ENCODE peak calls at places on chromosome 10, in four cellular contexts. M is K562, E is HCT116, T is HepG2. U is an unnamed sample.
A peak's percentile ranks its signal among the peaks of the same experiment; 100 is the strongest.

GRCh38 chr10:118840071-118840775 is 85.5 kb upstream of the CACUL1 start:
- DNase-seq in T (no peak), E (peak; percentile 95), M (peak; percentile 22), U (no peak)

GRCh38 chr10:81157649-81158048 is 619.9 kb downstream of the SH2D4B start:
- DNase-seq in E (no peak), T (no peak), M (no peak), U (no peak)

GRCh38 chr10:23172846-23173548 is 19.1 kb upstream of the PTF1A start:
- DNase-seq in T (no peak), E (no peak), M (no peak), U (no peak)

GRCh38 chr10:48399056-48399541 is 92.6 kb downstream of the MAPK8 start:
- DNase-seq in T (no peak), M (no peak), E (no peak), U (no peak)

GRCh38 chr10:13784067-13784466 is 197.3 kb downstream of the PRPF18 start:
- DNase-seq in M (no peak), E (no peak), T (no peak), U (no peak)

GRCh38 chr10:14587540-14588083 is 187.1 kb downstream of the FAM107B start:
- DNase-seq in T (no peak), E (no peak), M (no peak), U (no peak)

GRCh38 chr10:22486431-22486830 is 141.1 kb downstream of the SPAG6 start:
- DNase-seq in E (no peak), M (no peak), T (no peak), U (no peak)

GRCh38 chr10:12788277-12788676 is 213.2 kb downstream of the CCDC3 start:
- DNase-seq in M (no peak), E (no peak), T (no peak), U (no peak)

GRCh38 chr10:1968257-1969025 is 231.1 kb upstream of the ADARB2 start:
- DNase-seq in E (no peak), T (no peak), M (no peak), U (no peak)
- H3K4me1 ChIP-seq in E (no peaks in the 10 kb centered on the region), T (no peaks in the 10 kb centered on the region), M (no peaks in the 10 kb centered on the region), U (no peaks in the 10 kb centered on the region)

DNA sequence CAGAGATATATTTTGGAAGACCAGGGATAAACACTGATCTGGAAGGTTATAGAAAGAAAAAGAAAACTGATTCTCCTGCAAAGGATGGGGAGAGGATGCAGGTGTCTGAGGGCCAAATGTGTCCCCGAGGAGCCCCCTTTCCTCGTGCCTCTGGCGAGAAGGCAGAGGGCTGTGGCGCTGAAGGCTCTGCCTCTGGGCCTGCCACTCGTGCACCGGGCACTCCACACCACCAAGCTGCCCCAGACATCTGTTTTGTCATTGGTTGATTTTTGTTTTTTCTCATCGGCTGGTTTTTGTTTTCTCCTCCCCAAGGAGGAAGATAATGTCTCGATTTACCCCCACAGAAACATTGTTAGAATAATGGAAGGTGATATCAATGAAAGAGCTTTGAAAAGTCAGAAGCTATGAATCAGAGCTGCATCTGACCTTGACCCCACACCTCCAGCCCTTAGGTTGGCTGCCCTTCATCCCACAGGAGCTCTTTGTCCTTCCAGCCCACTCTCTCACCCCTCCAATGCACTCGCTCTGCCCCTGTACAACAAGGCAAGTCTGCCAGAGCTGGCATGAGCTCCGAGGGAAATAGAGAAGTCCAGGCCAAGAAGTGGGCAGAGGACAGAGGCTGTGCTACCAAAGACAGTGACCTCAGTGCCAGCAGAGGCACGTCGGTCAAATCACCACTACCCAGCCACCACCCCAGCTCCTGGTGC is 124.8 kb downstream of the TCERG1L start:
- DNase-seq in E (no peak), T (no peak), M (no peak), U (no peak)
- TF ChIP-seq TCF7L2 in E (no peak), T (no peak), M (no peak), U (no peak)

GRCh38 chr10:63407136-63407662 is 58.6 kb downstream of the JMJD1C start:
- DNase-seq in M (no peak), T (no peak), E (no peak), U (no peak)

GRCh38 chr10:63410633-63411032 is 55.1 kb downstream of the JMJD1C start:
- DNase-seq in T (no peak), E (no peak), M (no peak), U (no peak)

GRCh38 chr10:63412304-63412703 is 53.5 kb downstream of the JMJD1C start:
- DNase-seq in E (no peak), M (no peak), T (no peak), U (no peak)

GRCh38 chr10:63413429-63413828 is 52.3 kb downstream of the JMJD1C start:
- DNase-seq in M (peak; percentile 29), T (no peak), E (no peak), U (no peak)

GRCh38 chr10:63409465-63410027 is 56.2 kb downstream of the JMJD1C start:
- DNase-seq in M (no peak), E (no peak), T (no peak), U (no peak)
- H3K27ac ChIP-seq in M (peak overlapping the region; percentile 47), E (no peak overlapping the region), T (no peak overlapping the region), U (no peak overlapping the region)

GRCh38 chr10:127228195-127228785 is 31.9 kb upstream of the INSYN2A start:
- DNase-seq in E (no peak), M (no peak), T (peak; percentile 23), U (no peak)
- H3K4me1 ChIP-seq in E (peaks cover 4% of the 10 kb centered on the region), M (no peaks in the 10 kb centered on the region), T (peaks cover 19% of the 10 kb centered on the region), U (no peaks in the 10 kb centered on the region)

GRCh38 chr10:113362645-113363091 is 190.2 kb upstream of the HABP2 start:
- DNase-seq in M (no peak), E (no peak), T (no peak), U (no peak)
- TF ChIP-seq TCF7L2 in M (no peak), E (no peak), T (no peak), U (no peak)

DNA sequence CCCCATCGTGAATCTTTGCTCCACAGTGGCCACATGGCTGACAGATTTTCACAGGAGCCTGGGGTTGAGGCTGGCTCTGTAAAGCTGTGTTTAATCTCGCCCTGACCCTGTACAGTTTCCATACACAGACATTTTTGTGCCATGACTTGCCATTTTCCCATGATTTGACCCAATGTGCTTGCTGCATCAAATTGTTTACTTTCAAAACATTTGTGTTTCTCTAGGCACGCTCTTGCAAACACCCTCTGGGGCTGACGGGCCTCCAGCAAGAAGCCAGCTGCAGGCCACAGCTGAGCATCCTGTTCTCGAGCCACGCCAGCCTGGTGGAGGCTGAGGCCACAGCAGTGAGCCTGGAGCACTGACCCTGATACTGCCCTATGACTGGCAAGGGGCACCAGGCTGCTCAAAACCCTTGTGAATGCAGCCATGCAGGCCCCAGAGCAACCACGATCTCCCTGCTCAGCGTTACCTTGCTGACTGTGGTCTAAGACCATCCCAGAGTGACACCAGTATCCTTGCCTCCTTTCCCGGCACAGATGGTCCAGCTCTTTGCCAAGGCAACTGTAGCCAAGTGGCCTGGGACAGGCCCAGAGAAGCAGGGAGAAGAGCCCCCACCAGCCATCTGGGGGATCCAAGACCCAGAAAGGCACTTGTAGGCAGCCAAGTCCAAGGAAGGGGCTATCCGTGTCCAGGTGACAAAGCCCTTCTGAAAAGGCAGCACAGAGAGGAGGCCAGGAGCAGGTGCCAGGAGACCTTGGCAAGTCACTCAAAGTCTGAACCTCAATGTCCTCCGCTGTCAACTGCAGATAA is 78.6 kb downstream of the OAT start:
- DNase-seq in T (no peak), E (no peak), M (no peak), U (peak; percentile 58)
- H3K27ac ChIP-seq in T (no peak overlapping the region), E (no peak overlapping the region), M (no peak overlapping the region), U (no peak overlapping the region)

DNA sequence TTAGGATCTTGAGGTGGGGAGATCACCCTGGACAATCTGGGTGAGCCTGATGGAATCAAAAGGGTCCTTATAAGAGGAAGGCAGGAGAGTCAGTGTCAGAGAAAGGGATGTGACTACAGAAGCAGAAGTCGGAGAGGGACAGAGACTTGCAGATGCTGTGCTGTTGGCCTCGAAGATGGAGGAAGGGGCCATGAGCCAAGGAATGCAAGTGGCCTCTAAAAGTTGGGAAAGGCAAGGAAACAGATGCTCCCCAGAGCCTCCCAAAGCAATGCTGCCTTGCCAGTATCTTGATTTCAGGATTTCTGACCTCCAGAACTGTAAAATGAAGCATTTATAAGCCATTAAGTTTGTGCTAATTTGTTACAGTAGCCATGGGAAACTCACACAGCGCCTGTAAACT is 165.2 kb downstream of the FANK1 start:
- DNase-seq in E (no peak), M (no peak), T (no peak), U (no peak)
- H3K4me1 ChIP-seq in E (peaks cover 17% of the 10 kb centered on the region), M (no peaks in the 10 kb centered on the region), T (no peaks in the 10 kb centered on the region), U (peaks cover 38% of the 10 kb centered on the region)

GRCh38 chr10:101645659-101646058 is 49.3 kb downstream of the FBXW4 start:
- DNase-seq in E (no peak), M (no peak), T (no peak), U (no peak)

GRCh38 chr10:101639141-101639900 is 51.2 kb downstream of the DPCD start:
- DNase-seq in E (no peak), T (no peak), M (no peak), U (no peak)

GRCh38 chr10:101646369-101646768 is 48.6 kb downstream of the FBXW4 start:
- DNase-seq in T (no peak), E (no peak), M (no peak), U (no peak)

GRCh38 chr10:101643546-101643945 is 51.4 kb downstream of the FBXW4 start:
- DNase-seq in M (no peak), T (no peak), E (no peak), U (no peak)

DNA sequence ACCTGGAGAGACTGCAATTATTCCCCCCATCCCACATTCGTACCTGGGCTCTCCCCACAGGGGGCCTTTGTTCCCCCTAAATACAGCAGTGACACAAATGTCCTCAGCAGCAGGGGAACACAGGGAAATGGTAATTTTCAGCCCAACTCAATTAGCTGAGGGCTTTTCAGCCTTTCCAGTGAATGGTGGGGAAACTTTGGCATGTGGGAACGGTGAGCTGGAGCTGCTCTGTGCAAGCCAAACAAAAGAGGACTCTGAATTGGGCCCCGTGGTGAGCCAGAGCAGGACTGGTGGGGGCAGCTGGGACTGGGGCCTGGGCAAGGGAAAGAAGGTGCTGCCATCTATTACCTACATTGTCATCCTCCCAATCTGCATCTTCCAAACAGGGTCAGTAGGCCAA is 51.0 kb downstream of the FBXW4 start:
- DNase-seq in M (no peak), T (no peak), E (no peak), U (no peak)
- TF ChIP-seq TCF7L2 in M (no peak), T (no peak), E (no peak), U (no peak)